ENCODE peak calls at places on chromosomes 13 and 19, in five cellular contexts. Z is CD14-positive monocyte; M is CD8-positive, alpha-beta T cell; X is stimulated activated CD8-positive, alpha-beta memory T cell treated with anti-CD3 and anti-CD28 coated beads, Interleukin-7, amount 100 ng/mL, for 4 hours; P is uterus. F is an unnamed sample.
A peak's percentile ranks its signal among the peaks of the same experiment; 100 is the strongest.

GRCh38 chr19:37551123-37551993 is 43.2 kb downstream of the ZNF571 start:
- DNase-seq in Z (peak; percentile 48), M (peak; percentile 8), X (peak; percentile 9), P (no peak), F (no peak)

GRCh38 chr19:48646192-48646911 is 365 bp upstream of the CA11 start:
- DNase-seq in Z (peak; percentile 89), M (peak; percentile 87), X (peak; percentile 85), P (peak; percentile 92), F (peak; percentile 76)

GRCh38 chr19:54608792-54609191 is 15.4 kb downstream of the LILRA1 start:
- DNase-seq in Z (no peak), M (no peak), X (no peak), P (no peak), F (no peak)

GRCh38 chr19:11291991-11292390 is 4.0 kb upstream of the TSPAN16 start:
- DNase-seq in Z (peak; percentile 56), M (no peak), X (no peak), P (no peak), F (peak; percentile 5)

GRCh38 chr19:11848594-11849263 is at the start of gene ZNF439:
- DNase-seq in Z (peak; percentile 76), M (peak; percentile 86), X (peak; percentile 76), P (peak; percentile 79), F (no peak)

GRCh38 chr13:36358352-36358751 is 12.2 kb upstream of the SPART start:
- DNase-seq in Z (no peak), M (no peak), X (no peak), P (no peak), F (no peak)

GRCh38 chr19:15154002-15154612 is 46.7 kb downstream of the NOTCH3 start:
- DNase-seq in Z (no peak), M (no peak), X (no peak), P (no peak), F (no peak)

GRCh38 chr19:7679017-7679720 is 1.5 kb upstream of the TRAPPC5 start:
- DNase-seq in Z (peak; percentile 77), M (peak; percentile 55), X (peak; percentile 46), P (no peak), F (no peak)

GRCh38 chr19:31272707-31273106 is 76.5 kb downstream of the TSHZ3 start:
- DNase-seq in Z (no peak), M (no peak), X (no peak), P (no peak), F (no peak)

GRCh38 chr19:46746281-46746965 is at the start of gene STRN4:
- DNase-seq in Z (peak; percentile 43), M (peak; percentile 50), X (peak; percentile 57), P (no peak), F (peak; percentile 36)

GRCh38 chr19:38264486-38265212 is at the start of gene SPINT2:
- DNase-seq in Z (no peak), M (no peak), X (peak; percentile 26), P (no peak), F (no peak)

GRCh38 chr19:12611361-12611699 is 610 bp downstream of the ZNF791 start:
- DNase-seq in Z (no peak), M (no peak), X (no peak), P (peak; percentile 72), F (no peak)

GRCh38 chr13:94704347-94705080 is 7.8 kb downstream of the SOX21 start:
- DNase-seq in Z (no peak), M (no peak), X (no peak), P (no peak), F (no peak)

GRCh38 chr19:30457484-30457883 is 85.3 kb downstream of the ZNF536 start:
- DNase-seq in Z (no peak), M (no peak), X (no peak), P (no peak), F (no peak)

GRCh38 chr13:28321751-28322150 is 173.2 kb downstream of the FLT1 start:
- DNase-seq in Z (no peak), M (no peak), X (no peak), P (no peak), F (no peak)